ENCODE peak calls at places on chromosomes 6 and 20, in eight cellular contexts. Z is GM04503; W is fibroblast of the conjunctiva; L is mammary epithelial cell; U is hepatic stellate cell; E is LHCN-M2; B is left ventricle myocardium inferior; D is activated CD8-positive, alpha-beta memory T cell treated with anti-CD3 and anti-CD28 coated beads for 24 hours. Q is an unnamed sample.

GRCh38 chr6:37435816-37436215 is 2.8 kb downstream of the CMTR1 start:
- DNase-seq in Z (no peak), U (no peak), E (no peak), D (no peak), L (no peak), B (no peak), W (no peak), Q (no peak)

GRCh38 chr6:68958327-68958726 is 323.2 kb downstream of the ADGRB3 start:
- DNase-seq in Z (no peak), U (no peak), L (no peak), D (no peak), B (no peak), E (no peak), W (no peak), Q (no peak)

GRCh38 chr20:41428285-41428684 is 61.7 kb upstream of the EMILIN3 start:
- DNase-seq in W (peak), E (peak), Z (no peak), B (no peak), L (peak), U (peak), D (no peak), Q (peak)

GRCh38 chr6:35089216-35089934 is 51.8 kb downstream of the TCP11 start:
- DNase-seq in B (no peak), L (no peak), U (peak), D (no peak), Z (no peak), E (no peak), W (no peak), Q (no peak)

GRCh38 chr20:4545526-4545925 is 176.2 kb upstream of the PRND start:
- DNase-seq in Z (peak), E (peak), U (no peak), B (no peak), W (no peak), D (no peak), L (no peak), Q (peak)

GRCh38 chr6:13760948-13761347 is 49.3 kb upstream of the RANBP9 start:
- DNase-seq in D (no peak), W (peak), E (peak), Z (peak), B (no peak), L (peak), U (peak), Q (no peak)

GRCh38 chr6:42133926-42134325 is 8.5 kb downstream of the C6orf132 start:
- DNase-seq in L (no peak), W (no peak), D (no peak), U (no peak), E (no peak), Z (no peak), B (no peak), Q (peak)

GRCh38 chr6:163919652-163920051 is 505.1 kb downstream of the QKI start:
- DNase-seq in Z (no peak), D (no peak), W (no peak), E (no peak), B (no peak), L (no peak), U (no peak), Q (no peak)

GRCh38 chr20:62454936-62455673 is 20.7 kb downstream of the GATA5 start:
- DNase-seq in E (no peak), L (no peak), B (no peak), U (no peak), Z (no peak), W (no peak), D (no peak), Q (no peak)

GRCh38 chr20:48897298-48898044 is 24.0 kb upstream of the ARFGEF2 start:
- DNase-seq in U (peak), Z (peak), E (peak), D (no peak), W (no peak), B (no peak), L (peak), Q (peak)

GRCh38 chr6:142378138-142378875 is 76.5 kb downstream of the ADGRG6 start:
- DNase-seq in D (no peak), W (peak), E (peak), U (no peak), L (peak), B (no peak), Z (peak), Q (peak)

GRCh38 chr6:27694547-27694874 is 217.7 kb downstream of the OR2B2 start:
- DNase-seq in L (no peak), B (no peak), U (no peak), W (no peak), D (no peak), Z (no peak), E (no peak), Q (no peak)

GRCh38 chr20:36116813-36117441 is 37.6 kb upstream of the EPB41L1 start:
- DNase-seq in E (peak), Z (peak), W (no peak), L (no peak), D (no peak), B (no peak), U (peak), Q (no peak)

GRCh38 chr20:25221592-25222460 is 26.1 kb upstream of the PYGB start:
- DNase-seq in E (no peak), Z (no peak), W (no peak), U (no peak), L (no peak), D (no peak), B (peak), Q (no peak)

GRCh38 chr6:133646021-133646682 is 242.8 kb upstream of the TCF21 start:
- DNase-seq in E (peak), L (peak), B (no peak), Z (peak), D (no peak), U (peak), W (no peak), Q (peak)

GRCh38 chr6:17714879-17715860 is 8.4 kb upstream of the NUP153 start:
- DNase-seq in E (peak), W (peak), L (peak), Z (peak), D (peak), B (no peak), U (peak), Q (peak)

GRCh38 chr6:134480593-134480992 is 162.7 kb upstream of the SGK1 start:
- DNase-seq in U (no peak), B (no peak), Z (no peak), E (peak), L (peak), W (no peak), D (no peak), Q (no peak)

GRCh38 chr20:52004720-52005119 is 186.9 kb downstream of the ZFP64 start:
- DNase-seq in B (no peak), Z (peak), U (no peak), W (peak), E (peak), L (no peak), D (no peak), Q (no peak)

GRCh38 chr6:21922086-21922485 is 328.5 kb downstream of the SOX4 start:
- DNase-seq in U (peak), B (no peak), L (no peak), W (no peak), D (no peak), E (peak), Z (no peak), Q (peak)